ENCODE peak calls at places on chromosomes 4 and X, in six cellular contexts. T is NCI-H1436, E is endothelial cell, S is upper lobe of right lung, X is neural progenitor cell, K is natural killer cell. D is an unnamed sample.
A peak's percentile ranks its signal among the peaks of the same experiment; 100 is the strongest.

GRCh38 chr4:80814266-80814665 is 216.2 kb upstream of the BMP3 start:
- DNase-seq in T (no peak), E (no peak), S (no peak), X (no peak), K (no peak), D (no peak)

GRCh38 chr4:40562208-40562607 is 67.5 kb downstream of the RBM47 start:
- DNase-seq in T (no peak), E (no peak), S (no peak), X (no peak), K (no peak), D (peak; percentile 73)

GRCh38 chr4:122086338-122086737 is 65.8 kb upstream of the BLTP1 start:
- DNase-seq in T (no peak), E (no peak), S (no peak), X (no peak), K (no peak), D (no peak)

GRCh38 chr4:113446019-113446418 is 315.5 kb downstream of the CAMK2D start:
- DNase-seq in T (peak; percentile 59), E (no peak), S (no peak), X (peak; percentile 31), K (no peak), D (no peak)

GRCh38 chr4:98626350-98626749 is 32.1 kb downstream of the TSPAN5 start:
- DNase-seq in T (no peak), E (no peak), S (no peak), X (no peak), K (no peak), D (no peak)

GRCh38 chr4:167555338-167556022 is 321.2 kb upstream of the SPOCK3 start:
- DNase-seq in T (no peak), E (no peak), S (no peak), X (no peak), K (no peak), D (no peak)

GRCh38 chr4:18593297-18594002 is 571.9 kb upstream of the LCORL start:
- DNase-seq in T (peak; percentile 27), E (peak; percentile 57), S (no peak), X (peak; percentile 91), K (peak; percentile 18), D (no peak)

GRCh38 chr4:1036976-1037810 is 25.8 kb downstream of the FGFRL1 start:
- DNase-seq in T (no peak), E (no peak), S (no peak), X (peak; percentile 34), K (no peak), D (no peak)

GRCh38 chr4:83440148-83440814 is 15.3 kb downstream of the HELQ start:
- DNase-seq in T (no peak), E (no peak), S (no peak), X (no peak), K (no peak), D (no peak)

GRCh38 chr4:40254961-40255721 is 58.3 kb downstream of the RHOH start:
- DNase-seq in T (no peak), E (no peak), S (no peak), X (no peak), K (no peak), D (no peak)

GRCh38 chrX:49069038-49069437 is 4.8 kb downstream of the PRAF2 start:
- DNase-seq in T (no peak), E (no peak), S (no peak), X (no peak), K (no peak), D (no peak)

GRCh38 chr4:152522245-152522644 is 13.6 kb downstream of the FBXW7 start:
- DNase-seq in T (no peak), E (no peak), S (no peak), X (no peak), K (no peak), D (no peak)

GRCh38 chr4:81468685-81469084 is 3.0 kb downstream of the RASGEF1B start:
- DNase-seq in T (no peak), E (no peak), S (no peak), X (no peak), K (no peak), D (no peak)

GRCh38 chr4:130125468-130125867 is 1029.5 kb downstream of the C4orf33 start:
- DNase-seq in T (no peak), E (no peak), S (no peak), X (no peak), K (no peak), D (no peak)

GRCh38 chrX:37912286-37912685 is 64.9 kb upstream of the DYNLT3 start:
- DNase-seq in T (no peak), E (no peak), S (no peak), X (no peak), K (no peak), D (no peak)

GRCh38 chr4:10003666-10004065 is 17.6 kb downstream of the SLC2A9 start:
- DNase-seq in T (no peak), E (no peak), S (no peak), X (no peak), K (no peak), D (no peak)

GRCh38 chr4:178781779-178782178 is 1339.5 kb upstream of the AGA start:
- DNase-seq in T (no peak), E (no peak), S (no peak), X (no peak), K (no peak), D (no peak)

GRCh38 chr4:162164881-162165528 is 1.2 kb upstream of the FSTL5 start:
- DNase-seq in T (no peak), E (no peak), S (no peak), X (peak; percentile 12), K (no peak), D (no peak)

GRCh38 chr4:77820836-77821561 is 1.8 kb upstream of the CNOT6L start:
- DNase-seq in T (peak; percentile 5), E (no peak), S (no peak), X (no peak), K (no peak), D (no peak)

GRCh38 chrX:115650449-115650848 is 89.5 kb downstream of the PLS3 start:
- DNase-seq in T (no peak), E (no peak), S (no peak), X (no peak), K (no peak), D (no peak)

GRCh38 chr4:648579-649292 is 23.4 kb downstream of the PDE6B start:
- DNase-seq in T (no peak), E (no peak), S (no peak), X (peak; percentile 79), K (no peak), D (no peak)

GRCh38 chr4:4432341-4433125 is 45.6 kb downstream of the NSG1 start:
- DNase-seq in T (no peak), E (no peak), S (no peak), X (no peak), K (no peak), D (no peak)